ENCODE peak calls at places on chromosomes 2 and 18, in seven cellular contexts. Z, E, C, X, B, P and U are unnamed samples.

GRCh38 chr2:119112770-119113488 is 45.6 kb downstream of the C1QL2 start:
- DNase-seq in P (no peak), E (no peak), C (no peak), B (no peak), X (no peak), Z (no peak), U (no peak)

GRCh38 chr18:267380-267687 is 513 bp downstream of the THOC1 start:
- DNase-seq in E (no peak), P (no peak), Z (no peak), B (peak), X (no peak), C (no peak), U (peak)

GRCh38 chr18:48975221-48975816 is 24.6 kb upstream of the SMAD7 start:
- DNase-seq in C (no peak), E (no peak), P (no peak), Z (no peak), B (no peak), X (no peak), U (no peak)

GRCh38 chr2:140270229-140270628 is 1490.0 kb upstream of the NXPH2 start:
- DNase-seq in X (no peak), P (no peak), Z (no peak), C (no peak), B (no peak), E (no peak), U (no peak)

GRCh38 chr2:7127687-7128086 is 210.5 kb downstream of the RNF144A start:
- DNase-seq in Z (no peak), E (no peak), B (no peak), X (no peak), P (no peak), C (no peak), U (no peak)

GRCh38 chr18:59902180-59902992 is 2.6 kb downstream of the PMAIP1 start:
- DNase-seq in B (peak), C (no peak), X (no peak), E (no peak), Z (no peak), P (peak), U (peak)

GRCh38 chr2:197846789-197847188 is 42.4 kb downstream of the PLCL1 start:
- DNase-seq in P (no peak), X (no peak), C (no peak), B (peak), Z (no peak), E (no peak), U (no peak)

GRCh38 chr2:100292022-100292580 is 30.2 kb downstream of the LONRF2 start:
- DNase-seq in Z (no peak), X (peak), P (peak), C (no peak), B (peak), E (no peak), U (peak)

GRCh38 chr2:169315357-169315756 is 47.0 kb downstream of the LRP2 start:
- DNase-seq in B (no peak), X (no peak), Z (no peak), P (no peak), C (no peak), E (no peak), U (no peak)

GRCh38 chr18:37317486-37317885 is 248.1 kb downstream of the CELF4 start:
- DNase-seq in B (no peak), E (no peak), Z (no peak), P (no peak), C (no peak), X (no peak), U (no peak)

GRCh38 chr2:95267458-95268207 is 6.6 kb upstream of the PROM2 start:
- DNase-seq in X (no peak), E (no peak), C (no peak), P (no peak), Z (no peak), B (peak), U (peak)

GRCh38 chr2:1511455-1511854 is 98.2 kb downstream of the TPO start:
- DNase-seq in E (no peak), C (no peak), X (no peak), B (no peak), P (no peak), Z (no peak), U (no peak)

GRCh38 chr2:233530381-233530780 is 36.2 kb downstream of the USP40 start:
- DNase-seq in X (no peak), B (no peak), Z (no peak), E (no peak), P (no peak), C (no peak), U (no peak)

GRCh38 chr2:48448274-48449061 is 81.5 kb upstream of the STON1 start:
- DNase-seq in P (no peak), E (no peak), C (no peak), X (no peak), B (peak), Z (no peak), U (peak)

GRCh38 chr2:131105156-131105949 is at the start of gene PLEKHB2:
- DNase-seq in E (peak), C (peak), P (peak), X (no peak), Z (peak), B (peak), U (peak)

GRCh38 chr2:125070726-125071505 is 1045.8 kb downstream of the CNTNAP5 start:
- DNase-seq in P (no peak), B (no peak), C (no peak), E (no peak), X (no peak), Z (no peak), U (peak)

GRCh38 chr2:215451012-215451756 is 15.3 kb upstream of the FN1 start:
- DNase-seq in B (no peak), E (no peak), X (no peak), C (no peak), Z (no peak), P (no peak), U (no peak)

GRCh38 chr18:10878703-10879102 is 270.7 kb downstream of the PIEZO2 start:
- DNase-seq in P (no peak), E (no peak), C (no peak), B (no peak), X (no peak), Z (no peak), U (no peak)

GRCh38 chr2:233689498-233689897 is 3.2 kb upstream of the UGT1A6 start:
- DNase-seq in X (no peak), P (peak), Z (no peak), C (no peak), E (no peak), B (no peak), U (no peak)

GRCh38 chr2:66682476-66682875 is 247.6 kb downstream of the MEIS1 start:
- DNase-seq in C (peak), B (no peak), E (no peak), P (no peak), Z (no peak), X (no peak), U (no peak)

GRCh38 chr18:30687501-30687900 is 355.0 kb downstream of the DSC3 start:
- DNase-seq in E (no peak), Z (no peak), B (no peak), P (no peak), X (no peak), C (no peak), U (no peak)

GRCh38 chr2:98907385-98907784 is 28.6 kb downstream of the CRACDL start:
- DNase-seq in C (no peak), X (no peak), E (no peak), P (no peak), Z (no peak), B (no peak), U (no peak)

GRCh38 chr2:205673312-205673711 is 9.0 kb upstream of the NRP2 start:
- DNase-seq in B (no peak), E (no peak), P (no peak), C (no peak), X (no peak), Z (no peak), U (no peak)

GRCh38 chr2:170819941-170820646 is 3.4 kb downstream of the GAD1 start:
- DNase-seq in B (no peak), Z (no peak), C (no peak), P (no peak), X (no peak), E (no peak), U (no peak)

GRCh38 chr18:31258789-31259188 is 59.2 kb upstream of the DSG1 start:
- DNase-seq in E (no peak), C (no peak), B (no peak), Z (no peak), P (no peak), X (no peak), U (no peak)

GRCh38 chr2:231069379-231070054 is 12.8 kb downstream of the PSMD1 start:
- DNase-seq in E (no peak), B (peak), Z (no peak), C (no peak), P (peak), X (no peak), U (no peak)

GRCh38 chr2:35783723-35784122 is 571.9 kb upstream of the CRIM1 start:
- DNase-seq in P (peak), Z (no peak), X (no peak), C (peak), E (no peak), B (peak), U (peak)

GRCh38 chr18:47872426-47872825 is 58.0 kb downstream of the SMAD2 start:
- DNase-seq in Z (no peak), E (no peak), P (no peak), C (no peak), B (no peak), X (no peak), U (no peak)

GRCh38 chr2:88199912-88200682 is 30.0 kb downstream of the THNSL2 start:
- DNase-seq in C (no peak), X (no peak), Z (no peak), P (peak), E (peak), B (peak), U (peak)

GRCh38 chr2:150097891-150098595 is 389.4 kb downstream of the RND3 start:
- DNase-seq in C (no peak), E (no peak), X (no peak), B (peak), P (peak), Z (no peak), U (peak)

GRCh38 chr2:46331099-46331766 is 34.0 kb downstream of the EPAS1 start:
- DNase-seq in X (no peak), B (no peak), Z (no peak), C (no peak), E (no peak), P (no peak), U (no peak)

GRCh38 chr2:85746313-85747004 is 7.3 kb upstream of the ATOH8 start:
- DNase-seq in C (no peak), X (no peak), B (no peak), E (no peak), Z (no peak), P (no peak), U (no peak)

GRCh38 chr18:54269924-54270844 is 867 bp downstream of the POLI start:
- DNase-seq in P (peak), E (peak), C (no peak), Z (no peak), X (no peak), B (peak), U (peak)

GRCh38 chr2:9234680-9235387 is 28.2 kb downstream of the ASAP2 start:
- DNase-seq in P (peak), C (no peak), X (no peak), E (no peak), Z (no peak), B (peak), U (peak)

GRCh38 chr2:159758239-159758638 is 39.8 kb downstream of the CD302 start:
- DNase-seq in X (no peak), P (no peak), Z (no peak), E (no peak), B (no peak), C (no peak), U (no peak)

GRCh38 chr2:122794100-122794499 is 1038.6 kb downstream of the TSN start:
- DNase-seq in Z (no peak), B (no peak), P (no peak), C (no peak), X (no peak), E (no peak), U (no peak)

GRCh38 chr18:67669993-67670671 is 153.6 kb upstream of the DSEL start:
- DNase-seq in X (no peak), E (no peak), Z (no peak), C (no peak), B (peak), P (no peak), U (no peak)